ENCODE peak calls at places on chromosomes 1 and 21, in eight cellular contexts. D is adrenal gland, O is left ventricle myocardium superior, M is pancreas, E is smooth muscle cell of the brain vasculature, Z is SHP77, U is spleen, R is T-helper 9 cell. T is an unnamed sample.

GRCh38 chr1:160837558-160838205 is 25.0 kb downstream of the CD244 start:
- DNase-seq in O (peak; percentile 46), M (no peak), E (no peak), D (peak; percentile 15), Z (peak; percentile 19), U (peak; percentile 95), R (peak; percentile 64), T (peak; percentile 86)

GRCh38 chr21:10418649-10419048 is 102.7 kb upstream of the TPTE start:
- DNase-seq in D (no peak), E (no peak), M (no peak), U (no peak), O (no peak), R (no peak), Z (no peak), T (no peak)

GRCh38 chr1:8055973-8056372 is 29.9 kb upstream of the ERRFI1 start:
- DNase-seq in O (no peak), R (no peak), M (no peak), D (no peak), U (no peak), Z (no peak), E (no peak), T (no peak)

GRCh38 chr1:184219414-184219813 is 167.4 kb upstream of the C1orf21 start:
- DNase-seq in E (no peak), O (no peak), D (no peak), U (no peak), M (no peak), Z (no peak), R (no peak), T (no peak)

GRCh38 chr1:108583757-108584156 is 23.9 kb downstream of the EEIG2 start:
- DNase-seq in D (no peak), R (no peak), Z (no peak), E (no peak), U (no peak), O (no peak), M (no peak), T (no peak)

GRCh38 chr1:116508984-116509980 is 61.5 kb downstream of the CD58 start:
- DNase-seq in U (no peak), E (peak; percentile 58), Z (no peak), R (no peak), D (no peak), O (no peak), M (no peak), T (no peak)

GRCh38 chr1:54255026-54255425 is 55.1 kb downstream of the MRPL37 start:
- DNase-seq in R (no peak), D (no peak), M (no peak), Z (no peak), O (no peak), E (no peak), U (no peak), T (no peak)

GRCh38 chr1:230901711-230902110 is 33.4 kb upstream of the C1orf198 start:
- DNase-seq in D (no peak), Z (no peak), O (no peak), E (no peak), R (no peak), M (no peak), U (no peak), T (no peak)

GRCh38 chr1:59871746-59872145 is 54.8 kb downstream of the CYP2J2 start:
- DNase-seq in M (no peak), E (no peak), O (no peak), R (no peak), U (no peak), Z (no peak), D (no peak), T (no peak)

GRCh38 chr1:44267438-44267837 is 54.2 kb downstream of the DMAP1 start:
- DNase-seq in M (no peak), O (no peak), E (no peak), U (no peak), Z (peak; percentile 40), D (no peak), R (no peak), T (no peak)

T was measured in posterior vena cava.